ENCODE peak calls at places on chromosomes 2 and 18, in nine cellular contexts. D, N, T, Z, F, B, C, R and U are unnamed samples.
A peak's percentile ranks its signal among the peaks of the same experiment; 100 is the strongest.

GRCh38 chr2:158473719-158474392 is 17.1 kb downstream of the PKP4 start:
- ATAC-seq in Z (no peak), N (no peak), C (no peak), B (no peak), D (no peak), R (no peak), T (no peak), F (no peak), U (no peak)

GRCh38 chr2:218009191-218010114 is 6.7 kb upstream of the TNS1 start:
- ATAC-seq in F (no peak), T (no peak), B (no peak), C (no peak), Z (no peak), N (no peak), D (peak; percentile 2), R (no peak), U (no peak)

GRCh38 chr18:10033038-10033437 is 119.2 kb downstream of the VAPA start:
- ATAC-seq in T (no peak), Z (no peak), D (no peak), R (no peak), C (no peak), N (no peak), F (no peak), B (no peak), U (no peak)

GRCh38 chr2:30204281-30204680 is 27.1 kb upstream of the LBH start:
- ATAC-seq in N (no peak), Z (no peak), F (peak; percentile 68), R (no peak), T (no peak), D (no peak), C (no peak), B (no peak), U (no peak)

GRCh38 chr2:38092196-38092902 is 16.4 kb upstream of the CYP1B1 start:
- ATAC-seq in C (no peak), R (no peak), N (no peak), F (peak; percentile 75), D (peak; percentile 86), B (peak; percentile 79), T (no peak), Z (no peak), U (peak; percentile 44)

GRCh38 chr18:22320155-22320554 is 97.6 kb downstream of the CTAGE1 start:
- ATAC-seq in C (no peak), R (no peak), B (no peak), Z (no peak), T (no peak), F (no peak), N (no peak), D (no peak), U (no peak)

GRCh38 chr18:11071300-11071699 is 78.1 kb downstream of the PIEZO2 start:
- ATAC-seq in R (no peak), N (no peak), T (no peak), B (no peak), F (no peak), D (no peak), C (no peak), Z (no peak), U (no peak)

GRCh38 chr2:239640676-239641580 is 240.1 kb upstream of the HDAC4 start:
- ATAC-seq in R (no peak), Z (no peak), C (no peak), T (no peak), N (no peak), B (no peak), F (no peak), D (no peak), U (no peak)

GRCh38 chr2:64797881-64798590 is 144.3 kb upstream of the SERTAD2 start:
- ATAC-seq in C (peak; percentile 89), R (no peak), B (peak; percentile 72), Z (peak; percentile 65), N (no peak), T (no peak), D (no peak), F (peak; percentile 85), U (no peak)